ENCODE peak calls at places on chromosomes 11 and 22, in nine cellular contexts. Z is A673; K is NCI-H524 treated with DMSO at 0.1 percent for 48 hours; Q is Calu3; B is AG08395; V is stimulated activated CD4-positive, alpha-beta T cell treated with anti-CD3 and anti-CD28 coated beads, Interleukin-2, amount 100 ng/mL, for 48 hours; G is stimulated activated effector memory CD8-positive, alpha-beta T cell treated with anti-CD3 and anti-CD28 coated beads, Interleukin-12 subunit alpha, Interleukin-12 subunit beta, amount 100 ng/mL, for 72 hours; R is activated CD4-positive, alpha-beta T cell treated with anti-CD3 and anti-CD28 coated beads, Interleukin-2, amount 10 ng/mL, durations not matched to agents 7 days and 5 days; L is T-helper 2 cell. E is an unnamed sample.

GRCh38 chr11:12472401-12473065 is 95.2 kb downstream of the PARVA start:
- DNase-seq in Z (no peak), K (peak), Q (no peak), B (no peak), V (no peak), G (no peak), R (no peak), L (no peak), E (no peak)

GRCh38 chr11:128488471-128488870 is 98.9 kb downstream of the ETS1 start:
- DNase-seq in Z (no peak), K (no peak), Q (no peak), B (peak), V (no peak), G (no peak), R (no peak), L (no peak), E (no peak)

GRCh38 chr11:46625406-46625805 is 8.1 kb downstream of the ATG13 start:
- DNase-seq in Z (no peak), K (no peak), Q (peak), B (no peak), V (no peak), G (no peak), R (no peak), L (no peak), E (peak)

GRCh38 chr11:117876049-117876340 is 463 bp downstream of the FXYD6 start:
- DNase-seq in Z (no peak), K (no peak), Q (no peak), B (no peak), V (no peak), G (no peak), R (no peak), L (no peak), E (no peak)

GRCh38 chr11:73667906-73668305 is 21.5 kb downstream of the PLEKHB1 start:
- DNase-seq in Z (no peak), K (no peak), Q (no peak), B (no peak), V (no peak), G (no peak), R (no peak), L (peak), E (no peak)

GRCh38 chr11:13826505-13827278 is 135.8 kb upstream of the SPON1 start:
- DNase-seq in Z (no peak), K (no peak), Q (no peak), B (peak), V (no peak), G (no peak), R (no peak), L (no peak), E (no peak)

GRCh38 chr11:5460983-5461621 is 12.0 kb downstream of the OR51I2 start:
- DNase-seq in Z (no peak), K (no peak), Q (no peak), B (no peak), V (no peak), G (no peak), R (no peak), L (no peak), E (no peak)

GRCh38 chr11:22461626-22462025 is 123.4 kb downstream of the SLC17A6 start:
- DNase-seq in Z (no peak), K (no peak), Q (no peak), B (no peak), V (no peak), G (no peak), R (no peak), L (no peak), E (no peak)

GRCh38 chr11:57779275-57779674 is 17.7 kb downstream of the CTNND1 start:
- DNase-seq in Z (no peak), K (no peak), Q (peak), B (peak), V (no peak), G (no peak), R (no peak), L (no peak), E (peak)

GRCh38 chr11:106369224-106369623 is 291.8 kb downstream of the AASDHPPT start:
- DNase-seq in Z (no peak), K (no peak), Q (no peak), B (no peak), V (no peak), G (no peak), R (no peak), L (no peak), E (no peak)

GRCh38 chr22:39252461-39253391 is 7.9 kb upstream of the PDGFB start:
- DNase-seq in Z (no peak), K (no peak), Q (no peak), B (no peak), V (no peak), G (no peak), R (no peak), L (no peak), E (no peak)

GRCh38 chr11:55942785-55943392 is 6.7 kb upstream of the OR5I1 start:
- DNase-seq in Z (peak), K (no peak), Q (peak), B (peak), V (no peak), G (no peak), R (peak), L (peak), E (peak)

GRCh38 chr11:33635161-33635560 is 65.5 kb downstream of the C11orf91 start:
- DNase-seq in Z (no peak), K (no peak), Q (no peak), B (peak), V (no peak), G (no peak), R (no peak), L (no peak), E (no peak)

GRCh38 chr11:111112614-111113013 is 132.9 kb upstream of the POU2AF2 start:
- DNase-seq in Z (no peak), K (no peak), Q (no peak), B (no peak), V (no peak), G (no peak), R (no peak), L (no peak), E (no peak)

GRCh38 chr11:14380947-14381555 is 22.1 kb upstream of the RRAS2 start:
- DNase-seq in Z (peak), K (no peak), Q (peak), B (peak), V (peak), G (peak), R (peak), L (peak), E (peak)

GRCh38 chr22:43390166-43390565 is 21.6 kb upstream of the MPPED1 start:
- DNase-seq in Z (no peak), K (no peak), Q (no peak), B (no peak), V (no peak), G (no peak), R (no peak), L (no peak), E (no peak)

GRCh38 chr22:45230026-45230845 is 10.5 kb downstream of the KIAA0930 start:
- DNase-seq in Z (no peak), K (no peak), Q (no peak), B (no peak), V (no peak), G (no peak), R (no peak), L (no peak), E (no peak)

GRCh38 chr22:30286813-30287625 is 2.3 kb downstream of the CASTOR1 start:
- DNase-seq in Z (peak), K (no peak), Q (peak), B (peak), V (peak), G (peak), R (peak), L (peak), E (peak)

GRCh38 chr11:113979427-113979826 is 4.5 kb downstream of the HTR3A start:
- DNase-seq in Z (no peak), K (no peak), Q (no peak), B (no peak), V (no peak), G (no peak), R (no peak), L (no peak), E (no peak)

GRCh38 chr11:28483072-28483867 is 375.1 kb downstream of the METTL15 start:
- DNase-seq in Z (no peak), K (no peak), Q (no peak), B (no peak), V (no peak), G (no peak), R (no peak), L (no peak), E (no peak)

GRCh38 chr11:14980854-14981253 is 8.7 kb upstream of the CALCA start:
- DNase-seq in Z (no peak), K (no peak), Q (no peak), B (peak), V (no peak), G (no peak), R (no peak), L (no peak), E (no peak)

GRCh38 chr22:41360126-41360525 is 21.6 kb upstream of the TEF start:
- DNase-seq in Z (no peak), K (no peak), Q (peak), B (no peak), V (no peak), G (no peak), R (no peak), L (no peak), E (peak)

GRCh38 chr11:120608061-120608460 is 96.5 kb downstream of the GRIK4 start:
- DNase-seq in Z (no peak), K (no peak), Q (no peak), B (no peak), V (no peak), G (no peak), R (no peak), L (no peak), E (no peak)

GRCh38 chr11:8756201-8756600 is 73.6 kb downstream of the RPL27A start:
- DNase-seq in Z (no peak), K (no peak), Q (no peak), B (peak), V (no peak), G (no peak), R (no peak), L (no peak), E (no peak)

GRCh38 chr11:122750047-122750446 is 88.3 kb upstream of the CRTAM start:
- DNase-seq in Z (no peak), K (no peak), Q (no peak), B (no peak), V (no peak), G (no peak), R (no peak), L (no peak), E (no peak)

GRCh38 chr22:37627091-37627490 is 12.4 kb upstream of the SH3BP1 start:
- DNase-seq in Z (no peak), K (no peak), Q (no peak), B (no peak), V (no peak), G (no peak), R (no peak), L (no peak), E (no peak)

GRCh38 chr11:5922749-5923426 is 19.2 kb upstream of the OR56A3 start:
- DNase-seq in Z (no peak), K (no peak), Q (no peak), B (no peak), V (no peak), G (no peak), R (no peak), L (peak), E (no peak)

GRCh38 chr22:42602470-42602869 is 12.2 kb downstream of the POLDIP3 start:
- DNase-seq in Z (no peak), K (no peak), Q (no peak), B (no peak), V (no peak), G (no peak), R (no peak), L (no peak), E (no peak)

GRCh38 chr22:29030618-29031235 is 30.9 kb downstream of the C22orf31 start:
- DNase-seq in Z (no peak), K (no peak), Q (peak), B (peak), V (no peak), G (no peak), R (no peak), L (no peak), E (no peak)

GRCh38 chr11:9143726-9144125 is 52.3 kb upstream of the SCUBE2 start:
- DNase-seq in Z (no peak), K (no peak), Q (no peak), B (no peak), V (no peak), G (no peak), R (no peak), L (no peak), E (no peak)

GRCh38 chr11:115408036-115408911 is 95.9 kb downstream of the CADM1 start:
- DNase-seq in Z (no peak), K (no peak), Q (no peak), B (peak), V (no peak), G (no peak), R (no peak), L (no peak), E (no peak)

GRCh38 chr11:61733120-61733978 is 19.1 kb upstream of the MYRF start:
- DNase-seq in Z (peak), K (peak), Q (peak), B (peak), V (peak), G (peak), R (peak), L (peak), E (peak)

GRCh38 chr11:64989416-64989815 is 7.4 kb downstream of the BATF2 start:
- DNase-seq in Z (no peak), K (no peak), Q (no peak), B (no peak), V (no peak), G (no peak), R (no peak), L (no peak), E (no peak)

GRCh38 chr22:37418627-37419369 is 8.5 kb downstream of the ELFN2 start:
- DNase-seq in Z (no peak), K (no peak), Q (no peak), B (no peak), V (no peak), G (no peak), R (no peak), L (no peak), E (no peak)

GRCh38 chr11:103929168-103929903 is 107.1 kb upstream of the DDI1 start:
- DNase-seq in Z (no peak), K (no peak), Q (no peak), B (no peak), V (no peak), G (no peak), R (no peak), L (peak), E (peak)

GRCh38 chr11:103112364-103112763 is 3.1 kb downstream of the DYNC2H1 start:
- DNase-seq in Z (no peak), K (no peak), Q (no peak), B (no peak), V (no peak), G (no peak), R (no peak), L (no peak), E (no peak)

GRCh38 chr11:85821636-85822035 is 10.7 kb upstream of the SYTL2 start:
- DNase-seq in Z (no peak), K (no peak), Q (no peak), B (no peak), V (no peak), G (no peak), R (no peak), L (peak), E (no peak)

E was measured in Caco-2.